ENCODE peak calls at places on chromosome 16, in eight cellular contexts. L is H9; O is BJ; B is body of pancreas; Y is T-cell; E is right cardiac atrium; T is stimulated activated CD4-positive, alpha-beta T cell treated with anti-CD3 and anti-CD28 coated beads, TNF-alpha, amount 100 ng/mL, for 24 hours; H is GM04503. N is an unnamed sample.
A peak's percentile ranks its signal among the peaks of the same experiment; 100 is the strongest.

GRCh38 chr16:86952769-86953168 is 364.4 kb downstream of the C16orf95 start:
- DNase-seq in O (no peak), H (no peak), Y (no peak), B (no peak), L (no peak), E (no peak), T (no peak), N (no peak)

GRCh38 chr16:53415504-53415903 is 18.8 kb upstream of the RBL2 start:
- DNase-seq in O (no peak), H (no peak), T (no peak), B (no peak), L (peak; percentile 66), E (no peak), Y (no peak), N (no peak)

GRCh38 chr16:67386861-67387455 is 6.3 kb downstream of the TPPP3 start:
- DNase-seq in B (no peak), O (no peak), L (no peak), Y (no peak), T (no peak), E (no peak), H (no peak), N (no peak)

GRCh38 chr16:53220585-53220984 is 165.8 kb downstream of the CHD9 start:
- DNase-seq in B (no peak), E (no peak), T (no peak), Y (no peak), O (no peak), L (no peak), H (no peak), N (no peak)

GRCh38 chr16:85005278-85006069 is 5.9 kb downstream of the ZDHHC7 start:
- DNase-seq in O (no peak), E (no peak), B (no peak), H (peak; percentile 47), T (no peak), L (no peak), Y (no peak), N (no peak)

GRCh38 chr16:2365397-2365796 is 24.9 kb upstream of the ABCA3 start:
- DNase-seq in E (no peak), T (no peak), O (no peak), H (no peak), L (no peak), Y (no peak), B (no peak), N (no peak)

GRCh38 chr16:29775742-29776408 is 2.2 kb upstream of the ZG16 start:
- DNase-seq in L (no peak), H (no peak), T (no peak), B (no peak), Y (no peak), O (no peak), E (no peak), N (no peak)

GRCh38 chr16:82655315-82655714 is 28.5 kb downstream of the CDH13 start:
- DNase-seq in B (peak; percentile 18), H (peak; percentile 63), T (peak; percentile 42), Y (peak; percentile 75), L (no peak), E (no peak), O (peak; percentile 50), N (no peak)

GRCh38 chr16:5323284-5323683 is 225.7 kb upstream of the EEF2KMT start:
- DNase-seq in O (no peak), Y (no peak), B (no peak), T (no peak), E (no peak), H (no peak), L (peak; percentile 65), N (no peak)

GRCh38 chr16:75319513-75320401 is 68.3 kb upstream of the BCAR1 start:
- DNase-seq in L (no peak), Y (no peak), B (no peak), O (peak; percentile 81), H (peak; percentile 91), T (no peak), E (no peak), N (no peak)

GRCh38 chr16:14634389-14634725 is 1.6 kb downstream of the BFAR start:
- DNase-seq in O (no peak), T (no peak), L (no peak), B (no peak), E (no peak), H (no peak), Y (no peak), N (no peak)

GRCh38 chr16:87334611-87335305 is 17.6 kb upstream of the C16orf95 start:
- DNase-seq in L (no peak), T (no peak), H (no peak), O (no peak), Y (no peak), B (no peak), E (peak; percentile 8), N (peak; percentile 41)

GRCh38 chr16:28180660-28181556 is 30.9 kb downstream of the XPO6 start:
- DNase-seq in B (no peak), Y (no peak), H (no peak), E (no peak), T (no peak), L (no peak), O (no peak), N (no peak)

GRCh38 chr16:84823484-84823883 is 3.7 kb downstream of the CRISPLD2 start:
- DNase-seq in L (no peak), Y (no peak), E (peak; percentile 48), O (no peak), B (peak; percentile 38), H (no peak), T (no peak), N (peak; percentile 59)

GRCh38 chr16:29705030-29705429 is 26.1 kb downstream of the QPRT start:
- DNase-seq in B (no peak), L (no peak), T (no peak), H (no peak), Y (no peak), E (no peak), O (no peak), N (no peak)

GRCh38 chr16:80417706-80418105 is 123.1 kb upstream of the DYNLRB2 start:
- DNase-seq in H (no peak), B (no peak), E (no peak), L (no peak), Y (no peak), O (no peak), T (no peak), N (no peak)

GRCh38 chr16:26078971-26079370 is 387.2 kb downstream of the HS3ST4 start:
- DNase-seq in B (no peak), Y (no peak), H (no peak), T (no peak), L (no peak), E (no peak), O (no peak), N (no peak)

GRCh38 chr16:85431431-85432124 is 181.5 kb upstream of the GSE1 start:
- DNase-seq in T (no peak), L (no peak), H (no peak), E (no peak), O (no peak), B (no peak), Y (no peak), N (peak; percentile 47)

N was measured in Right ventricle myocardium inferior.